ENCODE peak calls at places on chromosomes 1 and 21, in six cellular contexts. X, E, Z, W, L and B are unnamed samples. For H3K4me1, the result is how much of the 10 kb centered on the place peaks cover.

GRCh38 chr1:101506541-101507164 is 269.8 kb downstream of the S1PR1 start:
- DNase-seq in X (peak), E (peak), Z (peak), W (no peak), L (no peak), B (no peak)

GRCh38 chr1:182806015-182806678 is 16.6 kb downstream of the NPL start:
- DNase-seq in X (no peak), E (no peak), Z (no peak), W (no peak), L (no peak), B (no peak)

GRCh38 chr1:8267307-8267706 is 50.6 kb upstream of the SLC45A1 start:
- DNase-seq in X (no peak), E (no peak), Z (no peak), W (no peak), L (no peak), B (no peak)

GRCh38 chr1:35589516-35590427 is 16.7 kb downstream of the TFAP2E start:
- DNase-seq in X (no peak), E (no peak), Z (no peak), W (no peak), L (no peak), B (no peak)

GRCh38 chr1:27804791-27805190 is 25.8 kb upstream of the PPP1R8 start:
- DNase-seq in X (no peak), E (no peak), Z (no peak), W (no peak), L (no peak), B (no peak)

GRCh38 chr21:42535602-42536171 is 22.0 kb downstream of the SLC37A1 start:
- DNase-seq in X (no peak), E (no peak), Z (no peak), W (no peak), L (no peak), B (no peak)

GRCh38 chr1:98940680-98941079 is 64.0 kb downstream of the PLPPR5 start:
- DNase-seq in X (peak), E (peak), Z (no peak), W (no peak), L (no peak), B (no peak)

GRCh38 chr1:116971965-116972675 is 29.4 kb upstream of the CD101 start:
- DNase-seq in X (peak), E (no peak), Z (no peak), W (no peak), L (no peak), B (no peak)

GRCh38 chr1:41282679-41283317 is 40.7 kb upstream of the SCMH1 start:
- DNase-seq in X (peak), E (peak), Z (peak), W (peak), L (peak), B (no peak)

GRCh38 chr1:28983509-28984310 is 69.3 kb downstream of the EPB41 start:
- DNase-seq in X (no peak), E (no peak), Z (no peak), W (peak), L (no peak), B (peak)
- H3K4me3 ChIP-seq in X (no peak), E (no peak), Z (no peak), W (no peak), L (no peak), B (no peak)

DNA sequence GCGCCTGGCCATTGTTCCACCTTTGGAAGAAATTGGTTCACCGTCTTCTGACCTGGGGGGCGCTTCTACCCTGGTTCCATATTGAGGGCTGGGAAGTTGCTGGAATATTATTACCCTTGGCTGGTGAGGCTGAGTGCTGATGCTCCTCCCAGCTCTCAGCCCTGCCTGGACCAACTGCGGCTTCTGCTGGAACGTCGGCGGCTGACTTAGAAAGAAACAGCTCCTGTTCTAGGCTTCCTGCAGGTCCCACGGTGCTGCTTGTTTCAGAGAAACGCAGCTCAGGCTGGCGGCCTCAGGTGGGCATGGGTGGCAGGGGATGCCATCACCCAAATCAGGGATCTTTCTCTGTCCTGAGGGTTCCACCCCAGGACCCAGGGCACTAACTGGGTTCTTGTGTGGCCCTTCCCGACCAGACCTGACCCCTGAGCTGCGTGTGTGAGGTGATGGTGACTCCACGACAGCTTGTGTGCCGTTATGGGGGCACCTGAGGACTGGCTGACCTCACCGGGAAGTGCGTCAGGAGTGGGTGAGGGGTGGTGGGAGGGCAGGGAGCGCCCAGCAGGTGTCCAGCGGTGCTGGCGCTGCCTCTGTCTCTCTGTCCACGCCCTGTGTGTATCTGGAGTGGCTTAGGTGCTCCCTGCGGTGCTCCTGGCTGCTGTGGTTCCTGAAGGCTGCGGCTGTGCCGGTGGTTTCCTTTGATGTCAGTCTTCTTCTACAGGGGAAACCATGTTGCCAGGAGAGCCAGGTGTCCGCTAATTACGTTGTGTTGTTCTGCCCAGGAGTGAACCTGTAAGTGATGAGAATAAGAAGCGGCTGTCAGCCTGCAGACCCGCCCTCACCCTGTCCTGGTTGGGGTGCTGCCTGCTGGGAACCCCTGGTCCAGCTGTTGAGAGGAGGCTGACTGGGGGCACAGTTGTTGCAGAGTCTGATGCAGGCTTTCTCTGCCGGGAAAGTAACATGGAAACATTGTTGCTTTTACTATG is 8.9 kb downstream of the SKI start:
- DNase-seq in X (peak), E (no peak), Z (no peak), W (peak), L (no peak), B (no peak)
- H3K4me1 ChIP-seq in X (half or more), E (under half), Z (under half), W (half or more), L (half or more), B (half or more)

DNA sequence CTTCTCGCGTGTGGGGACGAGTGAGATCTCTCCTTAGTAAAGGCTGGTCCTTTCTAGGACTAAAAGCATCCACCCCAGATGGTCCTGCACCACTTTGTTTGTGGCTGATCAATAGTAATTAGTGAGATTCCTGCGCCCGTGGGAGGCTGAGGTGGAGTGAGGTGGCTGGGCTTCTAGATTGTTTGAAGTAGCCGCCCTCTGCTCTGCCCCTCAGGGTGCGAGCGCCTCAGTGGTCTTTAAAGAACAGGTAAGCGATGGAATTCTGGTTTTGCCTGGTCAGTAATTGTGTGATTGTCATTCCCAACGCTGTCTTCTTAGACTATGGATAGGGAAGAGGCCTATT is 20.7 kb downstream of the PEX14 start:
- DNase-seq in X (no peak), E (no peak), Z (no peak), W (no peak), L (no peak), B (no peak)
- H3K4me3 ChIP-seq in X (peak), E (no peak), Z (peak), W (peak), L (no peak), B (no peak)

GRCh38 chr1:198667796-198668195 is 29.0 kb downstream of the PTPRC start:
- DNase-seq in X (no peak), E (no peak), Z (no peak), W (no peak), L (no peak), B (no peak)
- H3K4me1 ChIP-seq in X (half or more), E (under half), Z (under half), W (under half), L (under half), B (under half)

GRCh38 chr1:72122099-72122893 is 160.0 kb downstream of the NEGR1 start:
- DNase-seq in X (peak), E (peak), Z (no peak), W (no peak), L (no peak), B (no peak)
- H3K4me3 ChIP-seq in X (no peak), E (no peak), Z (no peak), W (no peak), L (no peak), B (no peak)

DNA sequence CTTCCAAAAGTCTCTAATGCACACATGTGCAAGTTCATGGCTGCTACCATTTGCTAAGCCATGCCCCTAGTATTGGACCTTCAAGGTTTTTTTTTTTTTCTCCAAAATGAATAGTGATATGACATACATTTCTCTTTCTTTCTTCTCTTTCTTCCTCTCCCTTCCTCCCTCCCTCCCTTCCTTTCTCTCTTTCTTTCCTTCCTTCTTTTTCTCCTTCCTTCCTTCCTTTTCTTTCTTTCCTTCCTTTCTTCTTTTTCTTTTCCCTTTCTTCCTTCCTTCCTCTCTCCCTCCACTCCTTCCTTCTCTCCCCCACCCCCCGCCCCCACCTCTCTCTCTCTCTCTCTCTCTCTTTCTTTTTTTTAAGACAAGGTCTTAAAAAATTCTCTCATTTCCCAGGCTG is 3.4 kb upstream of the RNF187 start:
- DNase-seq in X (no peak), E (no peak), Z (no peak), W (no peak), L (no peak), B (no peak)
- H3K4me1 ChIP-seq in X (under half), E (under half), Z (under half), W (under half), L (under half), B (under half)

DNA sequence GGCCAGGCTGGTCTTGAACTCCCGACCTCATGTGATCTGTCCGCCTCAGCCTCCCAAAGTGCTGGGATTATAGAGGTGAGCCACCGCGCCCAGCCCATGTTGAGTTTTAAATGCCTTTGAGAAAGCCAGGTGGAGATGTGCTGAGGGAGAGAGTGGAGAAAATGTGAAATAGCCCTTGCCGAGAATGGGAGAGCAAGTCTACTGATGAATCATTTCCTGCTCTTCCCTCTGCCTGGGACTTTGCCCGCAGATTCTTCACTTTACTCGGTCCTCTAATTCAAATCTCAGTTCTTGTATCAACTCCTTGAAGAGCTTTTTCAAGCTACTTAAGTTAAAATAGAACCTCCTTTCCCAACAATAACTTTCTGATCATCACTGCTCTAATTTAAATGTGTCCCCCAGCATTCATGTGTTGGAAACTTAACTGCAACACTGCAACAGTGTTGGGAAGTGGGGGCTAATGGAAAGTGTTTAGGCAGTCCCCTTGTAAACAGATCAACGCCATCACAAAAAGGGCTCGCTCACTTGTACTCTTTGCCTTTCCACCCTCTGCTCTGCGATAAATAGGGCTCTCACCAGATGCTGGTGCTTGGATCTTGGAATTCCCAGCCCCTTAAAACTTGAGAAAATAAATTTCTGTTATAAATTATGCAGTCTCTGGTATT is 27.8 kb downstream of the OSBPL9 start:
- DNase-seq in X (peak), E (peak), Z (no peak), W (no peak), L (peak), B (no peak)
- H3K4me3 ChIP-seq in X (peak), E (no peak), Z (no peak), W (no peak), L (no peak), B (no peak)

DNA sequence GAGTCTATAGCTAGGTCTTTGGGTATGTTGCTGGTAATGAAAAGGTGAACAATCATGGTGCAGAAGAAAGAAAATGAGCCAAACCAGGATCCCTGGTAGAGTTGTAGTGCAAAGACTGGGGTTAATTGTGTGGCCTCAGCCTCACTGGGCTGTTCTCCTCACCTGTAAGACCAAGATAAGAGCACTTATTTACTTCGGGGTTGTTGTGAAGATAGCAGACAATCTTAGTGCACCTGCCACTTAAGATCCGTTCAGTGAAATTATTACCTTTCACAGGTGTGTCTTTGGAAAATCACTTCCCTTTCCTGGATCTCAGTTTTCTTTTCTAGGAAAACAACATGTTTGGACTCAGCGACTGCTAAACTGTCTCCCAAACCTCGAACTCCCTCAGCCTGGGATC is 1.3 kb upstream of the FGGY start:
- DNase-seq in X (no peak), E (no peak), Z (peak), W (no peak), L (no peak), B (no peak)
- H3K4me1 ChIP-seq in X (under half), E (under half), Z (under half), W (under half), L (under half), B (under half)